ENCODE peak calls at places on chromosomes 4 and X, in five cellular contexts. C, F, U, W and L are unnamed samples.

GRCh38 chr4:139808381-139809206 is 143.0 kb downstream of the MGST2 start:
- DNase-seq in U (no peak), F (peak), W (no peak), C (no peak), L (no peak)

GRCh38 chr4:189048119-189048518 is 892.6 kb upstream of the FRG1 start:
- DNase-seq in F (no peak), U (no peak), C (no peak), W (no peak), L (no peak)

GRCh38 chr4:99276454-99276853 is 14.3 kb downstream of the ADH1A start:
- DNase-seq in W (no peak), U (no peak), F (no peak), C (no peak), L (no peak)

GRCh38 chrX:45803383-45803921 is 602.8 kb upstream of the DIPK2B start:
- DNase-seq in C (peak), U (no peak), W (no peak), F (no peak), L (no peak)

GRCh38 chr4:168511780-168512467 is 15.1 kb downstream of the PALLD start:
- DNase-seq in W (no peak), F (no peak), C (no peak), U (peak), L (no peak)

GRCh38 chr4:185115827-185116232 is 27.2 kb upstream of the SLC25A4 start:
- DNase-seq in U (peak), W (peak), C (peak), F (peak), L (no peak)

GRCh38 chr4:74013269-74013668 is 14.8 kb upstream of the CXCL5 start:
- DNase-seq in U (no peak), F (no peak), C (no peak), W (no peak), L (no peak)

GRCh38 chr4:117983541-117984451 is 50.5 kb upstream of the NDST3 start:
- DNase-seq in U (no peak), F (no peak), C (no peak), W (no peak), L (no peak)

GRCh38 chr4:155999743-156000142 is 46.1 kb upstream of the CTSO start:
- DNase-seq in W (no peak), F (no peak), C (no peak), U (peak), L (no peak)

GRCh38 chr4:180261346-180261745 is 1981.9 kb upstream of the TENM3 start:
- DNase-seq in W (no peak), U (peak), F (no peak), C (no peak), L (no peak)

GRCh38 chr4:5524900-5525299 is 183.5 kb downstream of the EVC2 start:
- DNase-seq in U (peak), W (no peak), C (no peak), F (no peak), L (no peak)

GRCh38 chr4:130689182-130689581 is 1593.2 kb downstream of the C4orf33 start:
- DNase-seq in C (no peak), F (no peak), W (no peak), U (no peak), L (no peak)

GRCh38 chr4:182293836-182294235 is 50.6 kb downstream of the TENM3 start:
- DNase-seq in C (no peak), W (no peak), F (no peak), U (peak), L (no peak)

GRCh38 chrX:38514014-38514854 is 47.1 kb upstream of the TSPAN7 start:
- DNase-seq in F (no peak), W (no peak), C (no peak), U (no peak), L (no peak)

GRCh38 chrX:41148553-41148952 is 63.3 kb downstream of the USP9X start:
- DNase-seq in F (no peak), U (no peak), W (no peak), C (no peak), L (no peak)

GRCh38 chrX:101410461-101410860 is 2.4 kb downstream of the HNRNPH2 start:
- DNase-seq in C (no peak), W (no peak), U (no peak), F (no peak), L (no peak)

GRCh38 chrX:45200741-45201234 is at the start of gene DIPK2B:
- DNase-seq in C (no peak), F (no peak), W (no peak), U (no peak), L (no peak)

GRCh38 chr4:167233523-167234387 is 539 bp downstream of the SPOCK3 start:
- DNase-seq in F (no peak), W (no peak), U (peak), C (peak), L (no peak)

DNA sequence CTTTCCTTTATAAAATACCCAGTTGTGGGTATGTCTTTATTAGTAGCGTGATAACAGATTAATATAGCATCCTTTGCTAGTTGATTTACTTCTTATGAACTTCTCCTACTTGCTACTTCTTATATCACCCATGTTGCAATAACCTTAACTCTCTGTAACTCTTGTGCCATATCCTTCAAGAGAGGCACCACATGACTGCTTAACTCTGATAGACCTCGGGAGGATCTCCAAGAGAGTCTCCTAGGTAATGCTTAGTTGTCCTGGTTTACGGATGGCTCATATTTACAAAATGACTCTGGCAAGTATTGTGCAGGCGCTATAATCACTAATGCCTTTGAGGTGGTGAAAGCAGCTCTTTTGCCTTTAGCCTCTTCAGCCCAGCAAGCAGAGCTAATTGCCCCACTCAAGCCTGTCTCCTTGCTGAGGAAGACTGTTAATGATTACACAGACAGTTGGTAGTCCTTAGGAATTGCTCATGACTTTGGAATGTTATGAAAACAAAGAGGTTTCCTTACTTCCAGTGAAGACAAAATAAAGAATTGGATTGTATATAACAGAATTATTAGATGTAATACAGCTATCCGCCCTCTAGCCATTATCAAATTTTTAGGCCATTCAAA is 1305.8 kb downstream of the PCDH7 start:
- DNase-seq in W (no peak), C (peak), F (no peak), U (peak), L (no peak)
- TF ChIP-seq JUNB in W (no peak), C (peak), F (no peak), U (no peak), L (no peak)

DNA sequence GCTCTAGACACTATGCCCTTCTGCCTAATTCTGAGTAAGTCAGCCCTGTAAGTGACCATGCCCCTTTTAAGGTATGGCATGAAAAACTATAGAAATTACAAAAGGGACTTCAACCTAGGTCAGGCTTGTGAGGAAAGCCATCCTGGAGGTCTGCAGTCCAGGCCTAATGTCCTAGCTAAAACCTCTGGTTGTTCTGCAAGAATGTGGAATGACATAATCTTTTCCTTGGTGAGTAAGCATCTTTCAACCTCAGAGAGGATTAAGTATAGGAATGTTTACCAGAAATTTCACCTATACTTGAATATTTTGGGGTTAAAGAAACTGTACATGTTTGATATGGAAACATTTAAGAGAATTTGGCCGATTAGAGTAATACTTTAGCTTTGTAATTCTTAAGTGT is 23.8 kb upstream of the HPSE start:
- DNase-seq in W (no peak), C (peak), U (no peak), F (peak), L (no peak)
- TF ChIP-seq JUNB in W (no peak), C (no peak), U (no peak), F (no peak), L (no peak)

GRCh38 chr4:88706574-88706973 is 8.9 kb upstream of the NAP1L5 start:
- DNase-seq in U (peak), W (no peak), F (peak), C (peak), L (no peak)
- TF ChIP-seq JUNB in U (no peak), W (no peak), F (no peak), C (no peak), L (no peak)

DNA sequence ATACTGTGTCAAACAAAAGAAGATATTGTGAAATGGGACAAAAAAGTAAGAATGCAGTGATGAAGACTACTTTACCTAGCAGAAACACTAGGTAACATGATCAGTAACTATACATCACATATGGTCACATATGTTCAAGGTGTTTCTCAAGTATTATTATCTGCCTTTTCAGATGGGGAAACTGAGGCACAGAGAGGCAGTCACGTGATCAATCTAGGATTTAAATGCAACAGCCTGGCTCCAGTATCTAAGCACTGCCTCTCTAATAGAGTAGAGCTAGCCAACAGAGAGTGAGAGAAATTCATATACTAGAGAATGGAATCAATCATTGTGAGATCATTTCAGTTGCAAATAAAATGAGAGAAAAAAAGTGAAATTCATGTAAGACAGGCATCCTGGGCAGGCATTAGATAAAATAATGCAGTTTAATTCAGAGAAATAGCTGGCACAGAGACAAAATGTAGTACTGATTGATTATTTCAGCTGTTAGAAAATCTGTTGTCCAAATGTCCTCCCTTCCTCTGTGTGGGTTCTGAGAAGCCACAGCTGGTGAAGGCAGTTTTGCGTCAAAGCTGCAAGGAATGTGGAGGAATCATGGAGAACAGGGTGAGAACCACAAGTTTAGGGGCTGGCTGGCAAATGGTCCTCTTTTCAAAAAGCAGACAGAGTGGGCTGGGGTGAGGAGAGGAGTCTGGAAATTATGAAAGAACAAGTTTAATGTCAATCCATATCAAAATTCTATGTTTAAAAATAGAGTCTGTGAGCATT is 26.0 kb downstream of the SMIM43 start:
- DNase-seq in C (no peak), W (no peak), F (no peak), U (no peak), L (no peak)
- TF ChIP-seq JUNB in C (no peak), W (no peak), F (no peak), U (no peak), L (no peak)